ENCODE peak calls at places on chromosomes 2 and 18, in four cellular contexts. N is heart left ventricle, D is GM12865, R is breast epithelium. Z is an unnamed sample.

GRCh38 chr2:42098571-42099430 is 51.0 kb downstream of the PKDCC start:
- DNase-seq in N (peak), D (no peak), R (no peak), Z (no peak)

GRCh38 chr2:113977060-113977659 is 87.3 kb downstream of the ACTR3 start:
- DNase-seq in D (no peak), R (no peak), N (no peak), Z (no peak)

GRCh38 chr18:64707052-64707451 is 558.2 kb upstream of the LINC00305 start:
- DNase-seq in D (no peak), R (no peak), N (no peak), Z (no peak)

GRCh38 chr2:97931118-97931850 is 64.5 kb downstream of the TMEM131 start:
- DNase-seq in R (no peak), N (no peak), D (peak), Z (no peak)

GRCh38 chr2:176174850-176175728 is 13.4 kb upstream of the HOXD1 start:
- DNase-seq in D (peak), N (no peak), R (no peak), Z (peak)

GRCh38 chr18:70781860-70782453 is 493.1 kb downstream of the SOCS6 start:
- DNase-seq in N (no peak), D (peak), R (no peak), Z (no peak)

GRCh38 chr2:105895995-105896764 is 151.5 kb downstream of the NCK2 start:
- DNase-seq in N (no peak), R (no peak), D (no peak), Z (no peak)

GRCh38 chr2:215747244-215747620 is 266.1 kb downstream of the MREG start:
- DNase-seq in N (no peak), R (no peak), D (no peak), Z (no peak)

GRCh38 chr2:106192752-106193490 is 1.2 kb downstream of the UXS1 start:
- DNase-seq in D (peak), R (no peak), N (no peak), Z (no peak)

GRCh38 chr2:205706769-205707375 is 24.6 kb downstream of the NRP2 start:
- DNase-seq in N (peak), R (no peak), D (peak), Z (no peak)

GRCh38 chr18:5294113-5294617 is 1.4 kb downstream of the ZBTB14 start:
- DNase-seq in D (peak), R (peak), N (no peak), Z (no peak)

GRCh38 chr18:27748336-27748735 is 428.6 kb downstream of the CDH2 start:
- DNase-seq in N (no peak), D (no peak), R (no peak), Z (no peak)

GRCh38 chr2:175834472-175834871 is 167.6 kb downstream of the LNPK start:
- DNase-seq in N (no peak), R (no peak), D (no peak), Z (no peak)

GRCh38 chr2:240419321-240419720 is 16.1 kb upstream of the GPC1 start:
- DNase-seq in N (no peak), R (no peak), D (no peak), Z (peak)

GRCh38 chr2:96201338-96201737 is 7.3 kb downstream of the STARD7 start:
- DNase-seq in D (no peak), N (no peak), R (no peak), Z (no peak)

DNA sequence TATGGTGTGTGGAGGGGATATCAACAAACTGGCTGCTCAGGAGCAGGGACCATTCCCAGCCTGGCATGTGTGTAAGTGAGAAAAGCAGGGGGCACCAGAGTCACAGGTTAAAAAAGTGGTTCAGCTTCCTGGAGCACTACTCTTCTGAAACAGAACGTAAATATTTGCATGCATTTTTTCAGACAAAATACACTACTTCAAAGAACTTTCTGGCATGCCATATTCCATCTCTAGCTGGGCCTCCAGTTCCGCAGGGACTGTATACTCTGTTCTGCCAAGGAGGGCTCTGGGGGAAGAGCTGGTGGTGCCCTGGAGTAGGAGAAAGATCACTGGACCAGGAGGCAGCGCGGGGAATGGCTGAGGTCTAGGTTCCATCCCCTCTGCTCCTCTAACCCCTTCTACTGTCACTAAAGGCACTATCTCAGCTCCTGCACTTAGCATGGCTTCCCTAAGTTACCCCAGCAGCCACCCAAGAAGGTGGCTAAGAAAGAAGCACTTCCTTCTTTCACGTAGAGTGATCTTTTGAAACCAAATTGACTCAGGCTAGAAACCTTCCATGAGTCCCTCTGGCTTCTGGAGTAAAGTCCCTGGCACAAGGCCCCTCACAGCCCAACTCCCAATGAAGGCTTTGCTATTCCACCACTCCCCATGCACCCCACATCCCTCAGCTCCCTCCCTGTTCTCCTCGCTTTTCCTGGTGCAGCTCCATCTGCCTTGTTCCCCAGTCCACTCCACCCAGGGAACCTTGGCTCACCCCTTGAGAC is 57.6 kb upstream of the CABLES1 start:
- DNase-seq in N (no peak), D (peak), R (no peak), Z (no peak)
- TF ChIP-seq CTCF in N (no peak), D (no peak), R (no peak), Z (no peak)

GRCh38 chr2:223980397-223980735 is 23.1 kb downstream of the MRPL44 start:
- DNase-seq in D (no peak), N (no peak), R (no peak), Z (no peak)
- TF ChIP-seq CTCF in D (no peak), N (no peak), R (no peak), Z (no peak)

DNA sequence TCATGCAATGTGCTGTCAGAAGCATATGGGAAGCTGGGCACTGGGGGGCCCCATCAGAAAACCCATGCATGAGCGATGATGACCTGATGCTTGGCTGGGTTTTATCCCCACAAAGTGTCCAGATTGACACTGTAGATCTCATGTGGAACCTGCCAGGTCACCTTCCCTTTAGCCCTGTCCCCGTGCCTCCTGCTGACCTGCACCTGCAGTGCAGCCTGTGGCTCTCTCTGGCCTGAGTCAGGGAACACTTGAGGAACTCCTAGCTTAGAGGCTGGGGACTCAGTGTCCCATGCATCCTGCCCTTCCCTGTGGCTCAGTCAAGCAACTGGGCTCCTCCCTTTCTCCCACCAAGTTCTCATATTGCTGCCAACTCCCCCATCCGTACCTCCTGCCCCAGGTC is 57.7 kb downstream of the PDCL3 start:
- DNase-seq in R (no peak), N (no peak), D (no peak), Z (peak)
- TF ChIP-seq CTCF in R (no peak), N (no peak), D (no peak), Z (no peak)

GRCh38 chr18:35005963-35006577 is 35.1 kb upstream of the MAPRE2 start:
- DNase-seq in R (no peak), N (no peak), D (peak), Z (no peak)
- TF ChIP-seq CTCF in R (no peak), N (peak), D (peak), Z (peak)

GRCh38 chr2:177281400-177282021 is 17.0 kb upstream of the NFE2L2 start:
- DNase-seq in R (no peak), D (peak), N (no peak), Z (no peak)

GRCh38 chr2:177283871-177284270 is 19.3 kb upstream of the NFE2L2 start:
- DNase-seq in R (no peak), N (no peak), D (no peak), Z (no peak)

GRCh38 chr2:177284531-177284930 is 20.0 kb upstream of the NFE2L2 start:
- DNase-seq in D (no peak), R (no peak), N (no peak), Z (no peak)

GRCh38 chr2:177282101-177282573 is 17.6 kb upstream of the NFE2L2 start:
- DNase-seq in N (peak), R (no peak), D (peak), Z (no peak)

DNA sequence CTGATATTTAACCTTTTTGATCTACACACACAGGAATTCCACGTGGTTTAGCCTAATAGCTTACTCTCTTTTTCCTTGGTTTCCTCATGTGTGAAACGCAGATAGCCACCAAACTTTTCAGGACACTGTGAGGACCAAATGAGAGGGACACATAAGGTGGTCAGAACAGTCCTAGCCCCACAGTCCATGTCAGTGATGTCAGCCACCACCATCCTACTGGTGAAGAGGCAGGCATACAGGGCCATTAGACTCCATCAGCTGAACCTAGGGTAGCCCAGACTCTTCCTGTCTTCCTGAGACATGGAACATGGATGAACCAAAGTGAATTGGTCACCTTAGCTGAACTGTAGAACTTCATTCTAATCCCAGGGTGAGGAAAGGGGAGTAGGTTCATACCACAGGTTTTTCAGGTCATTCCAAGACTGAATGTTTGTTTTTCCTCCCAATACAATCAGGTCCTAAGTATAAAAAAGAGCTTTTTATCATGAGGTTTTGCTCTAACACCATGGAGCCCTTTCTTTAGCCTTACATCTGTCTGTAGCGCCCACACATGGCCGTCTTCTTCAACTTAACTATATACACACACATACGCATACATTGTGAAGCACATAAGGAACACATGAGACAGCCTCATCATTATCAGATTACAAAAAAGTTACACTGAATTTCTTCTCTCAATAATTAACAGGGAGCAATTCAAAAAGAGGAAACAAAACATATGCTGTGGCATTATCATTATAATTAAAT is 18.4 kb upstream of the NFE2L2 start:
- DNase-seq in N (no peak), R (no peak), D (no peak), Z (no peak)
- TF ChIP-seq CTCF in N (no peak), R (no peak), D (no peak), Z (no peak)

GRCh38 chr2:71224457-71224856 is 2.4 kb downstream of the PAIP2B start:
- DNase-seq in R (no peak), N (no peak), D (no peak), Z (no peak)

GRCh38 chr2:71226965-71227560 is at the start of gene PAIP2B:
- DNase-seq in N (peak), D (peak), R (peak), Z (peak)

GRCh38 chr2:71223767-71224333 is 3.1 kb downstream of the PAIP2B start:
- DNase-seq in D (peak), R (peak), N (peak), Z (no peak)

GRCh38 chr2:71224935-71225334 is 2.0 kb downstream of the PAIP2B start:
- DNase-seq in D (no peak), N (no peak), R (no peak), Z (no peak)

DNA sequence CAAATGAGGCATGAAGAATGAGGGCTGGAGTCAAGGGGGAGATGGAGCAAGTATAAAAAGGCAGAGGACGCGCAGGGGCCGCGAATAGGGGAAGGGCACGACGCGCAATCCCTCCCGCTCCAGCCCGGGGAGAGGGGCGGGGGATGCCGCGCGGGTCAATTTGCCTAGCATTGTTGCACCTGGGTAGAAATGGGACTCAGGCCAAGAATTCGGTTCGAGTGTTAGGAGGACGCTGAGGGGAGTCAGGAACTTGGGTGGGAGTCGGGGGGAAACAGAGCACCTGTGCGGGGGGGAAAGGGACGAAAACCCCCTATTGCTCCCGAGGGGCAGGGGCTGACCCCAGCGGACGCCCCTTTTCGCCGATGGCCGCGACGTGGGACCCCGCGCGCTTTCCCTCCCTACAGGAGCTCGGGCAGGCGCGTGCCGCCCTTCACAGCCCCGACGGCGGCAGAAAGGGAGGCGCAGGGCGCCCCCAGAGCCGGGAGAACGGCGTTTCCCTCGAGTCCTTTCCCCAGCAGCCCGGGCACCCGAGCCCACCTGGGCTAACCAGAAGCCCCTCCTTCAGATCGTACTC is 425 bp downstream of the PAIP2B start:
- DNase-seq in R (peak), D (no peak), N (peak), Z (no peak)
- TF ChIP-seq CTCF in R (no peak), D (no peak), N (no peak), Z (no peak)

GRCh38 chr2:69743847-69744264 is 1.9 kb downstream of the ANXA4 start:
- DNase-seq in N (no peak), R (no peak), D (no peak), Z (no peak)

GRCh38 chr2:69735696-69736095 is 6.2 kb upstream of the ANXA4 start:
- DNase-seq in N (no peak), R (no peak), D (no peak), Z (no peak)

GRCh38 chr2:69744456-69744855 is 2.5 kb downstream of the ANXA4 start:
- DNase-seq in N (no peak), R (no peak), D (no peak), Z (no peak)

GRCh38 chr2:69742170-69742952 is 427 bp downstream of the ANXA4 start:
- DNase-seq in D (no peak), N (no peak), R (no peak), Z (no peak)

DNA sequence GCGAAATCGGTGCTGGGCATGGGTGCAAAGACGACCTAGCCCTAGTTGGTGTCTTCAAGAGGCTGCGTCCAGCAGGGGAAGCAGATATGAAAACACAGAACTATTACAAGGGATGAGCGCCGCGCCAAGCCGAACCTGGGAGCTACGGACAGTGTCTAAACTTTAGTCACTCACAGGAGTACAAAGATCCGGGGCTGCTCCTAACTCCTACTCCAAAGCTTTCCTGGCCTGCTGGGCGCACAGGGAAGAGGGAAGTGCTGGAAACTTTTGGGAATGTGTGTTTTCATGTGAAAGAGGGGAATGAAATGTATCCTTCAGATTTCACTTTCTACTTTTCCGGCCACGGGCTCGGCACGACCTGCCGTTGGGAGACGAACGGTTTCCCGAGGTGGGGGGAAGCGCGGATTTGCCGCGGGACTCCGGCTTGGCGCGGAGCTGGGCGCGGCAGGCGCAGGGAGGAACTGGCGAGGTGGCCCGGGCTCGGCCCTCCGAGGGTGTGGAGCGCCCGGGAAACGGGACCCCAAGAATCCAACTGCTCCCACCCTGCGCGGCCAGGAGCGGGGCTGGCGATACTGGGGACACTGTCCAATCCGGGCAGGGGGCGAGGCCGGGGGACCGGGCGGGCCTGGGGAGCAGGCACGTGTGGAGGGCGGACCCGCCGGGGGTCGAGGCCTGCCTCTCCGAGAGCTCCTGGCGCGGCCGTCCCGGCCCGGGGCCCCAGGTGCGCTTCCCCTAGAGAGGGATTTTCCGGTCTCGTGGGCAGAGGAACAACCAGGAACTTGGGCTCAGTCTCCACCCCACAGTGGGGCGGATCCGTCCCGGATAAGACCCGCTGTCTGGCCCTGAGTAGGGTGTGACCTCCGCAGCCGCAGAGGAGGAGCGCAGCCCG is at the start of gene ANXA4:
- DNase-seq in D (peak), R (peak), N (peak), Z (peak)
- TF ChIP-seq CTCF in D (peak), R (no peak), N (peak), Z (peak)

GRCh38 chr2:236562434-236562833 is 7.2 kb upstream of the ACKR3 start:
- DNase-seq in R (no peak), N (no peak), D (no peak), Z (no peak)
- TF ChIP-seq CTCF in R (no peak), N (peak), D (no peak), Z (peak)